ENCODE peak calls at places on chromosomes 7 and 10, in four cellular contexts. E is hepatocyte, N is fibroblast of lung, Z is IMR-90. C is an unnamed sample.

GRCh38 chr7:55099086-55099831 is 80.4 kb downstream of the EGFR start:
- DNase-seq in Z (peak; percentile 44), E (no peak), N (no peak), C (no peak)

GRCh38 chr7:42720871-42721835 is 190.7 kb downstream of the C7orf25 start:
- DNase-seq in N (peak; percentile 7), Z (no peak), E (no peak), C (no peak)

GRCh38 chr7:41956712-41957111 is 253.8 kb upstream of the INHBA start:
- DNase-seq in N (no peak), Z (no peak), E (no peak), C (no peak)

GRCh38 chr7:127776776-127777390 is 124.9 kb downstream of the SND1 start:
- DNase-seq in Z (peak; percentile 79), E (no peak), N (peak; percentile 93), C (peak; percentile 4)

GRCh38 chr10:80538481-80539185 is 931 bp downstream of the SH2D4B start:
- DNase-seq in N (no peak), E (no peak), Z (no peak), C (no peak)

GRCh38 chr10:13512564-13512963 is 16.2 kb downstream of the BEND7 start:
- DNase-seq in E (no peak), N (no peak), Z (no peak), C (no peak)

GRCh38 chr10:82736305-82736704 is 861.3 kb downstream of the NRG3 start:
- DNase-seq in N (no peak), Z (no peak), E (no peak), C (no peak)

GRCh38 chr7:30556854-30557644 is 37.6 kb upstream of the GARS1 start:
- DNase-seq in N (peak; percentile 68), E (no peak), Z (peak; percentile 25), C (no peak)

GRCh38 chr10:45438457-45439090 is 64.6 kb downstream of the ALOX5 start:
- DNase-seq in E (no peak), Z (no peak), N (no peak), C (no peak)

GRCh38 chr7:74092321-74092963 is 8.8 kb downstream of the LIMK1 start:
- DNase-seq in Z (no peak), E (no peak), N (no peak), C (no peak)

GRCh38 chr10:100979821-100980272 is 7.5 kb downstream of the MRPL43 start:
- DNase-seq in E (no peak), N (no peak), Z (no peak), C (no peak)

GRCh38 chr10:6928531-6929080 is 348.5 kb upstream of the PRKCQ start:
- DNase-seq in Z (no peak), E (no peak), N (peak; percentile 6), C (no peak)

GRCh38 chr7:153452661-153453060 is 599.5 kb upstream of the DPP6 start:
- DNase-seq in N (no peak), E (no peak), Z (no peak), C (no peak)

GRCh38 chr7:69708857-69709256 is 110.6 kb downstream of the AUTS2 start:
- DNase-seq in E (no peak), N (peak; percentile 74), Z (no peak), C (peak; percentile 37)

GRCh38 chr10:3775671-3776551 is 9.1 kb downstream of the KLF6 start:
- DNase-seq in E (peak; percentile 70), N (peak; percentile 73), Z (peak; percentile 67), C (peak; percentile 48)

GRCh38 chr7:157691521-157692155 is 354.8 kb downstream of the DNAJB6 start:
- DNase-seq in N (no peak), E (no peak), Z (no peak), C (no peak)

GRCh38 chr10:106795619-106796018 is 368.9 kb downstream of the SORCS1 start:
- DNase-seq in N (no peak), Z (no peak), E (peak; percentile 70), C (no peak)

GRCh38 chr10:110442746-110443145 is 55.0 kb upstream of the DUSP5 start:
- DNase-seq in E (no peak), N (no peak), Z (no peak), C (no peak)

GRCh38 chr7:2452074-2452507 is 24.1 kb downstream of the GRIFIN start:
- DNase-seq in Z (no peak), N (no peak), E (peak; percentile 28), C (no peak)

GRCh38 chr7:150964593-150965111 is 13.5 kb downstream of the KCNH2 start:
- DNase-seq in E (no peak), Z (no peak), N (no peak), C (no peak)

GRCh38 chr7:57415326-57415725 is 34.7 kb upstream of the ZNF716 start:
- DNase-seq in N (no peak), E (no peak), Z (no peak), C (no peak)

GRCh38 chr7:69060516-69060915 is 537.8 kb upstream of the AUTS2 start:
- DNase-seq in E (no peak), Z (no peak), N (no peak), C (no peak)

GRCh38 chr10:30088178-30088577 is 28.8 kb upstream of the JCAD start:
- DNase-seq in N (no peak), Z (no peak), E (no peak), C (no peak)

GRCh38 chr10:5588603-5589002 is 63.8 kb downstream of the CALML3 start:
- DNase-seq in N (no peak), Z (no peak), E (no peak), C (no peak)

GRCh38 chr7:106063039-106063438 is 49.1 kb downstream of the SYPL1 start:
- DNase-seq in E (no peak), Z (no peak), N (no peak), C (no peak)

GRCh38 chr10:19702215-19702614 is 114.0 kb upstream of the PLXDC2 start:
- DNase-seq in Z (peak; percentile 66), E (no peak), N (peak; percentile 72), C (no peak)

GRCh38 chr10:45059632-45060031 is 58.9 kb downstream of the ZNF22 start:
- DNase-seq in E (no peak), N (no peak), Z (no peak), C (no peak)

GRCh38 chr7:29657856-29658255 is 94.2 kb downstream of the PRR15 start:
- DNase-seq in N (no peak), Z (no peak), E (no peak), C (no peak)

GRCh38 chr7:142636751-142637150 is 112.5 kb upstream of the PRSS1 start:
- DNase-seq in N (no peak), E (no peak), Z (no peak), C (no peak)
- TF ChIP-seq CTCF in N (no peak), E (no peak), Z (no peak), C (no peak)

GRCh38 chr10:103897241-103897774 is 20.7 kb downstream of the STN1 start:
- DNase-seq in E (no peak), N (no peak), Z (no peak), C (no peak)

GRCh38 chr10:103894454-103894853 is 23.5 kb downstream of the STN1 start:
- DNase-seq in E (no peak), N (no peak), Z (peak; percentile 12), C (no peak)

GRCh38 chr10:103896225-103896624 is 21.8 kb downstream of the STN1 start:
- DNase-seq in Z (peak; percentile 46), N (peak; percentile 13), E (no peak), C (no peak)

GRCh38 chr10:103892181-103892580 is 25.8 kb downstream of the STN1 start:
- DNase-seq in N (no peak), E (no peak), Z (no peak), C (no peak)

DNA sequence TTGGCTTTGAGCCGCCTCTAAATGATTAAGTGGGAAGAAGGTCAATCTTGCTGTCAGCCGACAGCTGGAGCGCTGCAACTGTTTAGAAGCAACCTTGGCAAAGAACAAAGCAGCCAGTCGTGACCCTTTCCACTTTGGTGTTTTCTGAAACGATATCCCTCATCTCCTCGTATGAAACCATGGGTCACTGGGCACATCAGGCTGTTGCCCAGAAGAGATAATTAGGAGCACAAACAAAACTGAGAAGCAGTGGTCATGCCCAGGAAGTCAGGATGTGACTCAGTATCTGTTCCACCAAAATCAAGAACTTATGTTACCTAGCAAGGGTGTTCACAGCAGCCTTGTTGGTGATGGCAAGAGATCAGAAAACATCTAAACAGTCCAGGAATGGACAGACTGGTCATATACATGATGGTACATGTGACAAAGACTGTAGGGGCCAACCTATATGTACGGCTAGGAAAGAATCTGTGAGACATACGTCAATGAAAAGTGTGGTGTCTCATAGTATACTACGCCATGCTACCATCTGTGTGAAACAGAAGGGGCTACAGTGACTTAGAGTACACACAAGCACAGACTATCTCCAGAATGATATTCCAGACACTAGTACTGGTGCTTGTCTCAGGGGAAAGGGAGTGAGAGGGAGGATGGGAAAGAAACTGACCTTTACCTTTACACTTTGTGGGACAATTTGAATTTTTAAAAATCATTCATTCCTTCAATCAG is 22.4 kb downstream of the STN1 start:
- DNase-seq in Z (peak; percentile 66), E (no peak), N (peak; percentile 73), C (no peak)
- H3K36me3 ChIP-seq in Z (peaks cover 16% of the 10 kb centered on the region), E (no peaks in the 10 kb centered on the region), N (peaks cover 5% of the 10 kb centered on the region), C (peaks cover 18% of the 10 kb centered on the region)

DNA sequence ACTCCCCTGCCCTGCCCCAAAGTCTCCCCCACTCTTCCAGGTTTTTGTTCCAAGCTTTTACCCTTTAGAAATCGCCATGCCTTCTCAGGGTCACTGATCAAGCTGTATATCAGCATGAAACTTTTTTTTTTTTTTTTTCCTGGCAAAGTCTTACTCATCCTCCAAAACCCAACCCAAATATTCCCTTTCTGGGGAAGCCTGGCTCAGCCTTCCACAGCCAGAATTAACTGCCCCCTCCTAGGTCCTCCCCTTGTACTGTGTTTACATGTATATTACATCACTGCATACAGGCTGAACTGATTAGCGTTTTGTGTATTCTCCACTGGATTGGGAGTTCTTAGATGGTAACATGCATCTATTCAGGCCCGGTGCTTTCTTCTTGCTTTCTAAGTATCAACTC is 4.6 kb upstream of the NOBOX start:
- DNase-seq in Z (no peak), E (no peak), N (no peak), C (no peak)
- H4K20me1 ChIP-seq in Z (no peaks in the 10 kb centered on the region), E (no peaks in the 10 kb centered on the region), N (no peaks in the 10 kb centered on the region), C (no peaks in the 10 kb centered on the region)

GRCh38 chr7:8259586-8260222 is 2.3 kb downstream of the ICA1 start:
- DNase-seq in Z (no peak), N (no peak), E (no peak), C (no peak)

GRCh38 chr7:8263048-8263447 is 1.1 kb upstream of the ICA1 start:
- DNase-seq in E (no peak), Z (no peak), N (no peak), C (no peak)

GRCh38 chr7:8258734-8259133 is 3.2 kb downstream of the ICA1 start:
- DNase-seq in E (no peak), Z (no peak), N (no peak), C (no peak)

GRCh38 chr7:8261711-8262695 is at the start of gene ICA1:
- DNase-seq in N (peak; percentile 41), E (peak; percentile 90), Z (no peak), C (peak; percentile 72)

DNA sequence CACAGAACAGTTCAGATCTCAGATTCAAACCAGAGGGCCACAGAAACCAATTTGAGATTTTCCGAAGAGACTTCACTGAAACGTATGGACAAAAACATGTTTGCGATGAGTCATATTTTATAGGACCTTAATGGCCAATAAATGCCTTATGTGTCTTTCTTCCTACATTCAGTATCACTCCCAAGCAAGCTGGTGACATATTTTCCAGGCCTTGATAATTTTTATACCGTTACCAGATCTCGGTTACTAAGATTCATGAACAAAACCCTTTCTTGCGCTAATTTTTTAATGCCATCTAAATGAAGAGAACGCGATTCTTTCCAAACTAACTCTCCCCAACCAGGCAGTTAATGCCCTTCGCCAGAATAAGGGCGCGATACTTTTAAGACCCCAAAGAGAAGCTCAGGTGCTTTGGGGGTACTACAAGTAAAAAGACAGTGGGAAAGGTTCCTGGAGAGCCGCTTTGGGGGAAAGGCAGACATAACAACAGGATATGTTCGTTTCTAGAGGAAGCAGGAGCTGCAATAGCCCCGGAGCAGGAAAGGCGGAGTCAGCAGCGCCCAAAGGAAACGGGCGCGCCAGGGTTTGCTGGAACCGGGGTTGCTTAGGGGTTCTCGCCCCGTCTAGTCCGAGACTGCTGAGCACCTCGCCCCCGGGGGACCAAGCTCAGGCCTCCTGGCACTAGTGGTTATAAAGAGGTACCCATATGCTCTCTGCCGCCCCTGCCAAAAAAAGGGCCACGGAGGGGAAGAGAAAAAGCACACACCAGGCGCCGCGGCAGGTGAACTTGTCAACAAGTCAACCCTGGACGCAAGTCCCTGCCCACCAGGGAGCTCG is 878 bp downstream of the ICA1 start:
- DNase-seq in Z (no peak), E (peak; percentile 62), N (peak; percentile 4), C (peak; percentile 61)
- TF ChIP-seq CTCF in Z (no peak), E (no peak), N (no peak), C (peak; percentile 17)